ENCODE peak calls at places on chromosome 16, in eight cellular contexts. H is type B pancreatic cell, Q is GM20000, J is psoas muscle, O is DND-41, P is pancreas, G is B cell, Y is BE2C. T is an unnamed sample.
A peak's percentile ranks its signal among the peaks of the same experiment; 100 is the strongest.

GRCh38 chr16:760498-761343 is at the start of gene MSLN:
- DNase-seq in H (peak; percentile 71), Q (no peak), J (no peak), O (no peak), P (no peak), G (no peak), Y (no peak), T (no peak)

GRCh38 chr16:66972983-66973382 is 11.9 kb downstream of the CES3 start:
- DNase-seq in H (no peak), Q (no peak), J (no peak), O (no peak), P (no peak), G (no peak), Y (no peak), T (no peak)

GRCh38 chr16:49503242-49504022 is 129.8 kb downstream of the C16orf78 start:
- DNase-seq in H (no peak), Q (no peak), J (peak; percentile 48), O (no peak), P (peak; percentile 44), G (no peak), Y (no peak), T (peak; percentile 13)

GRCh38 chr16:78428193-78428592 is 328.7 kb downstream of the WWOX start:
- DNase-seq in H (no peak), Q (no peak), J (no peak), O (no peak), P (no peak), G (no peak), Y (no peak), T (no peak)

GRCh38 chr16:1325673-1326371 is 7.6 kb upstream of the BAIAP3 start:
- DNase-seq in H (no peak), Q (no peak), J (no peak), O (no peak), P (no peak), G (no peak), Y (no peak), T (peak; percentile 20)

GRCh38 chr16:4891097-4891885 is 44.0 kb downstream of the UBN1 start:
- DNase-seq in H (no peak), Q (no peak), J (no peak), O (no peak), P (no peak), G (no peak), Y (no peak), T (no peak)

GRCh38 chr16:73071131-73071940 is 23.4 kb upstream of the ZFHX3 start:
- DNase-seq in H (no peak), Q (no peak), J (peak; percentile 67), O (no peak), P (peak; percentile 79), G (no peak), Y (peak; percentile 85), T (peak; percentile 72)

GRCh38 chr16:52773026-52773425 is 226.1 kb upstream of the TOX3 start:
- DNase-seq in H (no peak), Q (no peak), J (no peak), O (no peak), P (no peak), G (no peak), Y (no peak), T (no peak)

GRCh38 chr16:83609178-83609577 is 198.6 kb upstream of the HSBP1 start:
- DNase-seq in H (no peak), Q (no peak), J (no peak), O (no peak), P (no peak), G (no peak), Y (no peak), T (no peak)

GRCh38 chr16:83603981-83604570 is 203.7 kb upstream of the HSBP1 start:
- DNase-seq in H (peak; percentile 31), Q (no peak), J (no peak), O (no peak), P (no peak), G (no peak), Y (no peak), T (no peak)

GRCh38 chr16:83602797-83603735 is 204.7 kb upstream of the HSBP1 start:
- DNase-seq in H (peak; percentile 27), Q (no peak), J (no peak), O (no peak), P (no peak), G (no peak), Y (no peak), T (no peak)

DNA sequence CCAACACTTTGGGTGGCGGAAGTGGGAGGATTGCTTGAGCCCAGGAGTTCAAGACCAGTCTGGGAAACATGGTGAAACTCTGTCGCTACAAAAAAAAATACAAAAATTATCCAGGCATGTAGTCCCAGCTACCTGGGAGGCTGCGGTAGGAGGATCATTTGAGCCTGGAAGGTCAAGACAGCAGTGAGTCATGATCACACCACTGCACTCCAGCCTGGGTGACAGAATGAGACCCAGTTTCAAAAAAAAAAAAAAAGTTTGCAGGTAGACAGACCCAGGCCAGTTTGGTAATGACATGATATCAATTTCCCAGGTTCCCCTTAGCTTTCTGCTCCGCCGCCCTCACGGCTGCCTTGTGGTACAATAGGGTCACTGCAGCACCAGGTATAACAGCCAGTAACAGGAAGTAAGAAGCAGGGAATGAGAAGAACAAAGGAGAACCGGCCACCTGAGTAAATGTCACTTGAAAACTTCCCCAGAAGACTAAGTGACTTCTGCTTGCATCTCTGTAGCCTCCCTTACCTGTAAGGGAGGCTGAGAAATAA is 201.2 kb upstream of the HSBP1 start:
- DNase-seq in H (peak; percentile 34), Q (no peak), J (no peak), O (no peak), P (no peak), G (no peak), Y (no peak), T (no peak)
- TF ChIP-seq CTCF in H (peak; percentile 32), Q (no peak), J (no peak), O (no peak), P (no peak), G (no peak), Y (no peak), T (peak; percentile 33)

GRCh38 chr16:35431829-35432663 is 1972.6 kb downstream of the TP53TG3F start:
- DNase-seq in H (no peak), Q (no peak), J (no peak), O (peak; percentile 42), P (peak; percentile 62), G (no peak), Y (peak; percentile 43), T (no peak)
- TF ChIP-seq CTCF in H (peak; percentile 65), Q (peak; percentile 74), J (peak; percentile 60), O (peak; percentile 84), P (peak; percentile 63), G (peak; percentile 57), Y (peak; percentile 63), T (peak; percentile 53)

DNA sequence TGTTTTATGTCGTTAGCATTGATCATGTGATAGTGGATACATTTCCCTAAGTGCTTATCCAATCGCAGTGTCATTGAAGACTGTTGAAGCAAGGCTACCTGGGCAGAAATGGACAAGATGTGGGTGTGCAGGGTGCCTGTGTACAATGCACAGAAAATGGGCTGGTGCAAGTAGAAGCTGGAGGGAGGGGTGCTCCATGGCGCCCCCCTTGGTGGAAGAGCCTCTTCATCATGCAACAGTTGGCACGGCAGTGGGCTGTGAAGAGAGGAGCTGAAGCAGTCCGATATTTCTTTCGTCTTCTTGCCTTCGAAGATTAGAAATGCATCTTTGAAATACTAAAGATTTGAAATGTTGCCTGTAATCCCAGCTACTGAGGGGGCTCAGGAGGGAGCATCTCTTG is 100.5 kb downstream of the PLCG2 start:
- DNase-seq in H (no peak), Q (no peak), J (no peak), O (no peak), P (no peak), G (no peak), Y (no peak), T (no peak)
- TF ChIP-seq CTCF in H (peak; percentile 27), Q (no peak), J (no peak), O (peak; percentile 38), P (no peak), G (peak; percentile 33), Y (peak; percentile 31), T (peak; percentile 11)

DNA sequence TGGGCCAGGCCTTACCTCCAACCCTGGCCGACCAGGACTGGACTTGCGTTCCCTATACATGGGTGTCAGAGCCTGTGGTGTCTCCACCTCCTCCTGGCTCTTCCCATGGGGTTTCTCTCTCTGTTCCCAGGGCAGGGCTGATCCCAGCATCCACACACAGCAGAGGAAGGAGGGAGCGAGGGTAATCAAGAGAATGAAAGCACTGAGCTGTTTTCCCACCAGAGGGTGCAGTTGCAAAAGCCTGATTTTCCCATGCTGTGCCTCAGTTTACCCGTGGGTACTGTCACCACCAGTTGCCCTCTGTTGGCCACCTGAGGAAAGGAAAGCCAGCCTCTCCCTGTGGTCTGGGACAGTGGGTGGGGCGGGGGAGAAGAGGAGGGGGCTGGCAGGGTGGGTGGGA is 249.7 kb upstream of the GSE1 start:
- DNase-seq in H (no peak), Q (no peak), J (no peak), O (no peak), P (no peak), G (no peak), Y (no peak), T (no peak)
- TF ChIP-seq CTCF in H (no peak), Q (no peak), J (no peak), O (peak; percentile 19), P (no peak), G (no peak), Y (peak; percentile 10), T (no peak)

T was measured in glutamatergic neuron.